ENCODE peak calls at places on chromosomes 4 and X, in eight cellular contexts. B, D, T, E, H, N, J and X are unnamed samples.

GRCh38 chr4:114658776-114659175 is 60.2 kb downstream of the UGT8 start:
- DNase-seq in B (no peak), D (no peak), T (no peak), E (no peak), H (no peak), N (no peak), J (no peak), X (no peak)

GRCh38 chr4:78331186-78331585 is 220.4 kb upstream of the ANXA3 start:
- DNase-seq in B (no peak), D (no peak), T (no peak), E (no peak), H (no peak), N (no peak), J (no peak), X (no peak)

GRCh38 chr4:167143018-167143417 is 91.3 kb downstream of the SPOCK3 start:
- DNase-seq in B (no peak), D (no peak), T (no peak), E (no peak), H (no peak), N (no peak), J (no peak), X (no peak)

GRCh38 chr4:122803788-122804208 is 22.8 kb upstream of the FGF2 start:
- DNase-seq in B (no peak), D (no peak), T (no peak), E (no peak), H (no peak), N (no peak), J (no peak), X (no peak)

GRCh38 chrX:47068214-47068613 is 10.0 kb upstream of the RGN start:
- DNase-seq in B (no peak), D (no peak), T (no peak), E (no peak), H (no peak), N (no peak), J (no peak), X (no peak)

GRCh38 chrX:96987228-96987627 is 103.5 kb downstream of the RPA4 start:
- DNase-seq in B (peak; percentile 35), D (no peak), T (no peak), E (no peak), H (no peak), N (no peak), J (no peak), X (no peak)

GRCh38 chr4:1859389-1859753 is 3.4 kb upstream of the LETM1 start:
- DNase-seq in B (no peak), D (no peak), T (no peak), E (no peak), H (no peak), N (no peak), J (no peak), X (no peak)

GRCh38 chrX:86711531-86712180 is 563.4 kb downstream of the DACH2 start:
- DNase-seq in B (no peak), D (no peak), T (no peak), E (no peak), H (no peak), N (no peak), J (no peak), X (no peak)

GRCh38 chr4:82746705-82747567 is 51.7 kb downstream of the SCD5 start:
- DNase-seq in B (no peak), D (no peak), T (no peak), E (no peak), H (no peak), N (no peak), J (no peak), X (no peak)

GRCh38 chr4:10184051-10184450 is 67.5 kb upstream of the WDR1 start:
- DNase-seq in B (no peak), D (no peak), T (no peak), E (no peak), H (no peak), N (no peak), J (no peak), X (no peak)

GRCh38 chr4:57405359-57405758 is 295.2 kb upstream of the IGFBP7 start:
- DNase-seq in B (peak; percentile 59), D (no peak), T (no peak), E (no peak), H (no peak), N (no peak), J (no peak), X (no peak)

GRCh38 chr4:128776794-128777216 is 32.7 kb upstream of the JADE1 start:
- DNase-seq in B (peak; percentile 98), D (no peak), T (no peak), E (no peak), H (peak; percentile 74), N (no peak), J (no peak), X (peak; percentile 55)